ENCODE peak calls at places on chromosomes 1 and 21, in five cellular contexts. F, K, J, B and I are unnamed samples.

GRCh38 chr1:114496091-114496490 is 14.9 kb downstream of the TRIM33 start:
- DNase-seq in F (no peak), K (no peak), J (no peak), B (no peak), I (no peak)

GRCh38 chr1:37159102-37159501 is 124.8 kb upstream of the GRIK3 start:
- DNase-seq in F (no peak), K (no peak), J (peak; percentile 44), B (no peak), I (no peak)

GRCh38 chr1:197868751-197869501 is 33.5 kb upstream of the C1orf53 start:
- DNase-seq in F (peak; percentile 68), K (peak; percentile 50), J (peak; percentile 34), B (peak; percentile 23), I (no peak)

GRCh38 chr1:227542153-227543120 is 20.9 kb upstream of the ZNF678 start:
- DNase-seq in F (peak; percentile 86), K (peak; percentile 53), J (peak; percentile 46), B (peak; percentile 56), I (peak; percentile 26)

GRCh38 chr1:240109920-240110685 is 18.4 kb downstream of the FMN2 start:
- DNase-seq in F (peak; percentile 21), K (no peak), J (no peak), B (no peak), I (no peak)

GRCh38 chr21:46210378-46211136 is 18.0 kb downstream of the LSS start:
- DNase-seq in F (peak; percentile 10), K (no peak), J (no peak), B (no peak), I (no peak)

GRCh38 chr1:245183429-245183828 is 28.6 kb downstream of the KIF26B start:
- DNase-seq in F (no peak), K (no peak), J (no peak), B (no peak), I (no peak)

GRCh38 chr1:173042806-173043205 is 7.9 kb downstream of the TNFSF18 start:
- DNase-seq in F (no peak), K (no peak), J (no peak), B (no peak), I (no peak)

GRCh38 chr1:175792126-175792525 is 48.7 kb upstream of the TNR start:
- DNase-seq in F (no peak), K (no peak), J (no peak), B (no peak), I (no peak)

GRCh38 chr21:46022551-46023107 is 41.1 kb downstream of the COL6A1 start:
- DNase-seq in F (no peak), K (peak; percentile 6), J (peak; percentile 96), B (no peak), I (no peak)

GRCh38 chr1:109891930-109892329 is 18.7 kb upstream of the CSF1 start:
- DNase-seq in F (no peak), K (peak; percentile 35), J (no peak), B (no peak), I (no peak)

GRCh38 chr1:38624341-38625039 is 235.1 kb downstream of the RRAGC start:
- DNase-seq in F (no peak), K (no peak), J (no peak), B (no peak), I (no peak)

GRCh38 chr21:41972511-41973205 is 18.8 kb upstream of the C2CD2 start:
- DNase-seq in F (no peak), K (no peak), J (no peak), B (no peak), I (no peak)

GRCh38 chr1:173779946-173780345 is 44.5 kb upstream of the DARS2 start:
- DNase-seq in F (no peak), K (no peak), J (no peak), B (no peak), I (no peak)

GRCh38 chr1:64962447-64962846 is 3.9 kb downstream of the JAK1 start:
- DNase-seq in F (no peak), K (no peak), J (no peak), B (no peak), I (no peak)

GRCh38 chr1:187261637-187262036 is 432.9 kb downstream of the PLA2G4A start:
- DNase-seq in F (no peak), K (no peak), J (no peak), B (no peak), I (no peak)

GRCh38 chr1:26126321-26127084 is 14.9 kb downstream of the PDIK1L start:
- DNase-seq in F (peak; percentile 25), K (no peak), J (peak; percentile 86), B (no peak), I (no peak)

GRCh38 chr1:2523891-2524609 is 2.3 kb downstream of the PANK4 start:
- DNase-seq in F (no peak), K (no peak), J (no peak), B (no peak), I (no peak)

GRCh38 chr1:2055911-2056575 is 5.8 kb downstream of the PRKCZ start:
- DNase-seq in F (no peak), K (no peak), J (peak; percentile 55), B (no peak), I (no peak)

GRCh38 chr1:25356848-25357247 is 18.7 kb downstream of the TMEM50A start:
- DNase-seq in F (no peak), K (no peak), J (no peak), B (no peak), I (no peak)

GRCh38 chr1:109790735-109791494 is 27.2 kb upstream of the EPS8L3 start:
- DNase-seq in F (peak; percentile 61), K (peak; percentile 70), J (peak; percentile 66), B (no peak), I (peak; percentile 23)

GRCh38 chr1:40662151-40662550 is 3.3 kb downstream of the RIMS3 start:
- DNase-seq in F (no peak), K (no peak), J (no peak), B (no peak), I (no peak)

GRCh38 chr1:1783320-1783719 is 5.0 kb upstream of the NADK start:
- DNase-seq in F (no peak), K (no peak), J (no peak), B (no peak), I (no peak)

GRCh38 chr1:36739703-36740289 is 257.1 kb upstream of the CSF3R start:
- DNase-seq in F (no peak), K (no peak), J (no peak), B (no peak), I (no peak)

GRCh38 chr1:165169028-165169427 is 187.5 kb downstream of the LMX1A start:
- DNase-seq in F (no peak), K (no peak), J (no peak), B (no peak), I (no peak)

GRCh38 chr1:42085596-42085995 is 67.6 kb upstream of the GUCA2B start:
- DNase-seq in F (no peak), K (no peak), J (no peak), B (no peak), I (no peak)

GRCh38 chr21:33367309-33367973 is 35.8 kb upstream of the IFNGR2 start:
- DNase-seq in F (no peak), K (no peak), J (no peak), B (no peak), I (no peak)

GRCh38 chr1:155004352-155005075 is 1.9 kb downstream of the ZBTB7B start:
- DNase-seq in F (no peak), K (no peak), J (no peak), B (no peak), I (no peak)

GRCh38 chr1:47761974-47762373 is 235.2 kb downstream of the TRABD2B start:
- DNase-seq in F (no peak), K (no peak), J (no peak), B (no peak), I (no peak)

GRCh38 chr1:8202182-8202905 is 115.6 kb upstream of the SLC45A1 start:
- DNase-seq in F (peak; percentile 90), K (peak; percentile 78), J (peak; percentile 45), B (no peak), I (no peak)

GRCh38 chr1:43365678-43366077 is 2.1 kb downstream of the ELOVL1 start:
- DNase-seq in F (no peak), K (no peak), J (no peak), B (no peak), I (no peak)

GRCh38 chr1:43367026-43367903 is 546 bp downstream of the ELOVL1 start:
- DNase-seq in F (no peak), K (no peak), J (peak; percentile 87), B (no peak), I (no peak)

GRCh38 chr1:43366601-43367025 is 1.2 kb downstream of the ELOVL1 start:
- DNase-seq in F (no peak), K (no peak), J (peak; percentile 47), B (no peak), I (no peak)

GRCh38 chr1:43367904-43368645 is at the start of gene ELOVL1:
- DNase-seq in F (peak; percentile 84), K (peak; percentile 75), J (peak; percentile 98), B (no peak), I (peak; percentile 41)

DNA sequence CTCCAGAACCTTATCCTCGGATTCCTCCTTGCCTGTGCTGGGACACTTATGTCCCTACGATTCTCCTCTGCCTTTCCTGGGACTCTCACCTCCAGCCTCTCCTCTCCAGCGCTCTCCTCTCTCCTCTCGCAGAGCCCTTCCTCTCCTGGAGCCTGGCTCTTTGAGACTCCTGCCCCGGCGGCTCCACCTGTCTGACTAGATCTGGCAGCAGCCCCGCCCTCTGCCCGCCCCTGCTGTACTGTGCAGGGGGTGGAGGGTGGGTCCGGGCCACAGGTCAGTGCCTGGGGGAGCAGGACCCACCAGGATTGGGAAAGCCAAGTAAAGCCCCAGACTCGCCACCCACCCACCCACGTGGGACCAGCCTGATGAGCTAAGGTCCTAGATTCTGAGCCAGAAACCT is 1.6 kb downstream of the ELOVL1 start:
- DNase-seq in F (no peak), K (no peak), J (peak; percentile 50), B (no peak), I (no peak)
- TF ChIP-seq KDM1A in F (no peak), K (no peak), J (no peak), B (no peak), I (no peak)

GRCh38 chr1:101436100-101436511 is 199.3 kb downstream of the S1PR1 start:
- DNase-seq in F (no peak), K (no peak), J (no peak), B (no peak), I (peak; percentile 82)

GRCh38 chr1:101440484-101440883 is 203.7 kb downstream of the S1PR1 start:
- DNase-seq in F (no peak), K (no peak), J (no peak), B (no peak), I (no peak)

GRCh38 chr1:101438359-101438758 is 201.5 kb downstream of the S1PR1 start:
- DNase-seq in F (no peak), K (peak; percentile 2), J (no peak), B (no peak), I (no peak)
- TF ChIP-seq KDM1A in F (no peak), K (no peak), J (no peak), B (no peak), I (no peak)

GRCh38 chr21:24076179-24076578 is 1531.1 kb downstream of the MRPL39 start:
- DNase-seq in F (no peak), K (no peak), J (no peak), B (no peak), I (no peak)
- TF ChIP-seq KDM1A in F (no peak), K (no peak), J (no peak), B (no peak), I (no peak)

GRCh38 chr21:35968564-35968963 is 91.8 kb downstream of the SETD4 start:
- DNase-seq in F (no peak), K (no peak), J (no peak), B (no peak), I (no peak)
- TF ChIP-seq KDM1A in F (no peak), K (no peak), J (no peak), B (no peak), I (no peak)

GRCh38 chr1:60583696-60584095 is 498.7 kb upstream of the NFIA start:
- DNase-seq in F (no peak), K (no peak), J (peak; percentile 11), B (no peak), I (no peak)
- TF ChIP-seq KDM1A in F (no peak), K (no peak), J (no peak), B (no peak), I (no peak)